ENCODE peak calls at places on chromosomes 5 and 9, in five cellular contexts. One of them, this sample, is unnamed.

GRCh38 chr5:105288946-105289345 is 1726.4 kb upstream of the NUDT12 start:
- DNase-seq in RWPE1: no peak
- DNase-seq in CD4-positive, CD25-positive, alpha-beta regulatory T cell: no peak
- DNase-seq in aorta: no peak
- DNase-seq in fibroblast of lung: peak
- DNase-seq in this sample: no peak

GRCh38 chr9:16515879-16516289 is 354.6 kb downstream of the BNC2 start:
- DNase-seq in RWPE1: no peak
- DNase-seq in CD4-positive, CD25-positive, alpha-beta regulatory T cell: no peak
- DNase-seq in aorta: no peak
- DNase-seq in fibroblast of lung: peak
- DNase-seq in this sample: peak

GRCh38 chr9:117303643-117304230 is 111.1 kb downstream of the ASTN2 start:
- DNase-seq in RWPE1: no peak
- DNase-seq in CD4-positive, CD25-positive, alpha-beta regulatory T cell: no peak
- DNase-seq in aorta: no peak
- DNase-seq in fibroblast of lung: no peak
- DNase-seq in this sample: no peak

GRCh38 chr9:97564291-97565175 is 63.1 kb downstream of the TMOD1 start:
- DNase-seq in RWPE1: peak
- DNase-seq in CD4-positive, CD25-positive, alpha-beta regulatory T cell: no peak
- DNase-seq in aorta: no peak
- DNase-seq in fibroblast of lung: peak
- DNase-seq in this sample: peak

GRCh38 chr5:139707445-139708003 is 59.4 kb downstream of the CXXC5 start:
- DNase-seq in RWPE1: no peak
- DNase-seq in CD4-positive, CD25-positive, alpha-beta regulatory T cell: no peak
- DNase-seq in aorta: no peak
- DNase-seq in fibroblast of lung: no peak
- DNase-seq in this sample: no peak

GRCh38 chr9:105118646-105119045 is 125.8 kb upstream of the SLC44A1 start:
- DNase-seq in RWPE1: no peak
- DNase-seq in CD4-positive, CD25-positive, alpha-beta regulatory T cell: no peak
- DNase-seq in aorta: no peak
- DNase-seq in fibroblast of lung: peak
- DNase-seq in this sample: peak

GRCh38 chr5:116441223-116441622 is 133.4 kb downstream of the SEMA6A start:
- DNase-seq in RWPE1: no peak
- DNase-seq in CD4-positive, CD25-positive, alpha-beta regulatory T cell: no peak
- DNase-seq in aorta: no peak
- DNase-seq in fibroblast of lung: no peak
- DNase-seq in this sample: no peak

GRCh38 chr9:113589890-113590289 is 126.4 kb downstream of the RGS3 start:
- DNase-seq in RWPE1: no peak
- DNase-seq in CD4-positive, CD25-positive, alpha-beta regulatory T cell: no peak
- DNase-seq in aorta: no peak
- DNase-seq in fibroblast of lung: peak
- DNase-seq in this sample: no peak

GRCh38 chr9:132800038-132800648 is 77.9 kb downstream of the AK8 start:
- DNase-seq in RWPE1: peak
- DNase-seq in CD4-positive, CD25-positive, alpha-beta regulatory T cell: peak
- DNase-seq in aorta: peak
- DNase-seq in fibroblast of lung: peak
- DNase-seq in this sample: peak

GRCh38 chr9:127283917-127284316 is 19.3 kb downstream of the GARNL3 start:
- DNase-seq in RWPE1: peak
- DNase-seq in CD4-positive, CD25-positive, alpha-beta regulatory T cell: no peak
- DNase-seq in aorta: no peak
- DNase-seq in fibroblast of lung: peak
- DNase-seq in this sample: peak

GRCh38 chr9:2014148-2014547 is 999 bp upstream of the SMARCA2 start:
- DNase-seq in RWPE1: no peak
- DNase-seq in CD4-positive, CD25-positive, alpha-beta regulatory T cell: no peak
- DNase-seq in aorta: no peak
- DNase-seq in fibroblast of lung: no peak
- DNase-seq in this sample: no peak

GRCh38 chr5:16856531-16856930 is 79.6 kb downstream of the MYO10 start:
- DNase-seq in RWPE1: peak
- DNase-seq in CD4-positive, CD25-positive, alpha-beta regulatory T cell: no peak
- DNase-seq in aorta: no peak
- DNase-seq in fibroblast of lung: peak
- DNase-seq in this sample: peak

GRCh38 chr9:87713278-87713989 is 12.5 kb upstream of the CTSL start:
- DNase-seq in RWPE1: peak
- DNase-seq in CD4-positive, CD25-positive, alpha-beta regulatory T cell: no peak
- DNase-seq in aorta: peak
- DNase-seq in fibroblast of lung: peak
- DNase-seq in this sample: peak

GRCh38 chr5:172899436-172899835 is 59.8 kb upstream of the RPL26L1 start:
- DNase-seq in RWPE1: no peak
- DNase-seq in CD4-positive, CD25-positive, alpha-beta regulatory T cell: no peak
- DNase-seq in aorta: no peak
- DNase-seq in fibroblast of lung: no peak
- DNase-seq in this sample: no peak

GRCh38 chr5:32223972-32224608 is 50.0 kb upstream of the GOLPH3 start:
- DNase-seq in RWPE1: peak
- DNase-seq in CD4-positive, CD25-positive, alpha-beta regulatory T cell: no peak
- DNase-seq in aorta: no peak
- DNase-seq in fibroblast of lung: peak
- DNase-seq in this sample: peak

GRCh38 chr5:96691503-96692303 is 29.5 kb downstream of the CAST start:
- DNase-seq in RWPE1: no peak
- DNase-seq in CD4-positive, CD25-positive, alpha-beta regulatory T cell: no peak
- DNase-seq in aorta: no peak
- DNase-seq in fibroblast of lung: no peak
- DNase-seq in this sample: no peak

GRCh38 chr9:93112116-93112863 is 16.3 kb downstream of the CARD19 start:
- DNase-seq in RWPE1: no peak
- DNase-seq in CD4-positive, CD25-positive, alpha-beta regulatory T cell: no peak
- DNase-seq in aorta: peak
- DNase-seq in fibroblast of lung: no peak
- DNase-seq in this sample: no peak

GRCh38 chr9:13268469-13268868 is 11.0 kb downstream of the MPDZ start:
- DNase-seq in RWPE1: peak
- DNase-seq in CD4-positive, CD25-positive, alpha-beta regulatory T cell: no peak
- DNase-seq in aorta: no peak
- DNase-seq in fibroblast of lung: peak
- DNase-seq in this sample: peak

GRCh38 chr9:13269589-13270452 is 9.7 kb downstream of the MPDZ start:
- DNase-seq in RWPE1: no peak
- DNase-seq in CD4-positive, CD25-positive, alpha-beta regulatory T cell: no peak
- DNase-seq in aorta: no peak
- DNase-seq in fibroblast of lung: no peak
- DNase-seq in this sample: no peak

GRCh38 chr9:13274901-13275641 is 4.4 kb downstream of the MPDZ start:
- DNase-seq in RWPE1: no peak
- DNase-seq in CD4-positive, CD25-positive, alpha-beta regulatory T cell: no peak
- DNase-seq in aorta: no peak
- DNase-seq in fibroblast of lung: peak
- DNase-seq in this sample: peak

GRCh38 chr9:13267743-13268142 is 11.7 kb downstream of the MPDZ start:
- DNase-seq in RWPE1: peak
- DNase-seq in CD4-positive, CD25-positive, alpha-beta regulatory T cell: no peak
- DNase-seq in aorta: no peak
- DNase-seq in fibroblast of lung: peak
- DNase-seq in this sample: peak

GRCh38 chr9:13270734-13271133 is 8.8 kb downstream of the MPDZ start:
- DNase-seq in RWPE1: no peak
- DNase-seq in CD4-positive, CD25-positive, alpha-beta regulatory T cell: no peak
- DNase-seq in aorta: no peak
- DNase-seq in fibroblast of lung: no peak
- DNase-seq in this sample: no peak
- H3K27ac ChIP-seq in RWPE1: no peak
- H3K27ac ChIP-seq in CD4-positive, CD25-positive, alpha-beta regulatory T cell: no peak
- H3K27ac ChIP-seq in aorta: no peak
- H3K27ac ChIP-seq in fibroblast of lung: no peak
- H3K27ac ChIP-seq in this sample: no peak

GRCh38 chr5:115168829-115169391 is 798 bp downstream of the TRIM36 start:
- DNase-seq in RWPE1: no peak
- DNase-seq in CD4-positive, CD25-positive, alpha-beta regulatory T cell: no peak
- DNase-seq in aorta: no peak
- DNase-seq in fibroblast of lung: peak
- DNase-seq in this sample: no peak
- H3K27ac ChIP-seq in RWPE1: peak
- H3K27ac ChIP-seq in CD4-positive, CD25-positive, alpha-beta regulatory T cell: no peak
- H3K27ac ChIP-seq in aorta: no peak
- H3K27ac ChIP-seq in fibroblast of lung: no peak
- H3K27ac ChIP-seq in this sample: no peak

GRCh38 chr9:120852240-120853018 is 9.7 kb upstream of the PSMD5 start:
- DNase-seq in RWPE1: no peak
- DNase-seq in CD4-positive, CD25-positive, alpha-beta regulatory T cell: no peak
- DNase-seq in aorta: no peak
- DNase-seq in fibroblast of lung: peak
- DNase-seq in this sample: peak

GRCh38 chr9:120851386-120851922 is 8.7 kb upstream of the PSMD5 start:
- DNase-seq in RWPE1: no peak
- DNase-seq in CD4-positive, CD25-positive, alpha-beta regulatory T cell: no peak
- DNase-seq in aorta: no peak
- DNase-seq in fibroblast of lung: no peak
- DNase-seq in this sample: no peak

GRCh38 chr9:120853198-120853597 is 10.5 kb upstream of the PSMD5 start:
- DNase-seq in RWPE1: no peak
- DNase-seq in CD4-positive, CD25-positive, alpha-beta regulatory T cell: no peak
- DNase-seq in aorta: no peak
- DNase-seq in fibroblast of lung: no peak
- DNase-seq in this sample: no peak

GRCh38 chr9:120846906-120847305 is 4.2 kb upstream of the PSMD5 start:
- DNase-seq in RWPE1: no peak
- DNase-seq in CD4-positive, CD25-positive, alpha-beta regulatory T cell: no peak
- DNase-seq in aorta: no peak
- DNase-seq in fibroblast of lung: peak
- DNase-seq in this sample: peak

GRCh38 chr9:120850315-120850714 is 7.6 kb upstream of the PSMD5 start:
- DNase-seq in RWPE1: no peak
- DNase-seq in CD4-positive, CD25-positive, alpha-beta regulatory T cell: no peak
- DNase-seq in aorta: no peak
- DNase-seq in fibroblast of lung: no peak
- DNase-seq in this sample: no peak
- H3K27ac ChIP-seq in RWPE1: no peak
- H3K27ac ChIP-seq in CD4-positive, CD25-positive, alpha-beta regulatory T cell: no peak
- H3K27ac ChIP-seq in aorta: no peak
- H3K27ac ChIP-seq in fibroblast of lung: no peak
- H3K27ac ChIP-seq in this sample: no peak

DNA sequence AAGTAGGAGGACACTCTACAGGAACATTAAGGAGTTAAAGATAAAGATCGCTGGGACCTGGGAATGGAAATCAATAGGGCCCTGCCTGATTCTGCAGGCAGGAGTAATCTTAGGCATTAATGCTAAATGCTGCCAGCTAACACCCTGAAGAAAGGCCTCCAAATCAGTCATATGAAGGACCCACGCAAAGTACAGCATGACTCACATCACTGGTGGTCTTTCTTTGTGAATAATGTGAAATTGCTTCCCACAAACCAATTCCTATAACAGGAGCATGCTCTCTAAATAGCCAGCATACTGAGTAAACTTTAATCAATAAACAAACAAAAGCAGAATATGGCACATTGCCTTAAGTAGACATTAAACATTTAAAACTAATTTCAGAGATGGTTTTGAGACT is 172.3 kb downstream of the SEMA5A start:
- DNase-seq in RWPE1: no peak
- DNase-seq in CD4-positive, CD25-positive, alpha-beta regulatory T cell: no peak
- DNase-seq in aorta: no peak
- DNase-seq in fibroblast of lung: peak
- DNase-seq in this sample: peak
- H3K27ac ChIP-seq in RWPE1: no peak
- H3K27ac ChIP-seq in CD4-positive, CD25-positive, alpha-beta regulatory T cell: no peak
- H3K27ac ChIP-seq in aorta: no peak
- H3K27ac ChIP-seq in fibroblast of lung: no peak
- H3K27ac ChIP-seq in this sample: no peak